ENCODE peak calls at places on chromosome 14, in nine cellular contexts. One of them, this sample, is unnamed.

GRCh38 chr14:65344011-65344410 is 68.5 kb upstream of the FUT8 start:
- DNase-seq in left lung: no peak
- DNase-seq in retina: no peak
- DNase-seq in cardiac muscle cell: no peak
- DNase-seq in SHP77: no peak
- DNase-seq in left ventricle myocardium inferior: no peak
- DNase-seq in Ammon's horn: no peak
- DNase-seq in erythroblast: no peak
- DNase-seq in glutamatergic neuron: no peak
- DNase-seq in this sample: no peak

GRCh38 chr14:102071283-102071998 is 15.4 kb downstream of the HSP90AA1 start:
- DNase-seq in Ammon's horn: no peak
- DNase-seq in retina: no peak
- DNase-seq in glutamatergic neuron: no peak
- DNase-seq in erythroblast: no peak
- DNase-seq in left lung: no peak
- DNase-seq in SHP77: no peak
- DNase-seq in cardiac muscle cell: no peak
- DNase-seq in left ventricle myocardium inferior: no peak
- DNase-seq in this sample: no peak

GRCh38 chr14:103867523-103867953 is 20.2 kb upstream of the PPP1R13B start:
- DNase-seq in SHP77: no peak
- DNase-seq in glutamatergic neuron: no peak
- DNase-seq in retina: no peak
- DNase-seq in cardiac muscle cell: peak; percentile 38
- DNase-seq in erythroblast: no peak
- DNase-seq in left ventricle myocardium inferior: peak; percentile 77
- DNase-seq in Ammon's horn: no peak
- DNase-seq in left lung: peak; percentile 80
- DNase-seq in this sample: no peak

GRCh38 chr14:72678360-72678759 is 215.5 kb downstream of the DPF3 start:
- DNase-seq in erythroblast: no peak
- DNase-seq in left lung: no peak
- DNase-seq in Ammon's horn: no peak
- DNase-seq in cardiac muscle cell: no peak
- DNase-seq in SHP77: no peak
- DNase-seq in retina: no peak
- DNase-seq in left ventricle myocardium inferior: no peak
- DNase-seq in glutamatergic neuron: no peak
- DNase-seq in this sample: no peak

GRCh38 chr14:74521756-74522155 is 28.2 kb downstream of the ISCA2 start:
- DNase-seq in glutamatergic neuron: no peak
- DNase-seq in retina: no peak
- DNase-seq in Ammon's horn: no peak
- DNase-seq in left lung: no peak
- DNase-seq in erythroblast: no peak
- DNase-seq in left ventricle myocardium inferior: no peak
- DNase-seq in SHP77: no peak
- DNase-seq in cardiac muscle cell: no peak
- DNase-seq in this sample: no peak

GRCh38 chr14:81450100-81450531 is 50.0 kb upstream of the STON2 start:
- DNase-seq in Ammon's horn: no peak
- DNase-seq in SHP77: peak; percentile 75
- DNase-seq in left ventricle myocardium inferior: peak; percentile 72
- DNase-seq in left lung: peak; percentile 41
- DNase-seq in erythroblast: no peak
- DNase-seq in glutamatergic neuron: peak; percentile 79
- DNase-seq in cardiac muscle cell: no peak
- DNase-seq in retina: peak; percentile 74
- DNase-seq in this sample: peak; percentile 70

GRCh38 chr14:104678346-104678745 is 11.1 kb upstream of the INF2 start:
- DNase-seq in cardiac muscle cell: peak; percentile 35
- DNase-seq in glutamatergic neuron: peak; percentile 79
- DNase-seq in retina: no peak
- DNase-seq in left ventricle myocardium inferior: peak; percentile 54
- DNase-seq in left lung: peak; percentile 65
- DNase-seq in Ammon's horn: no peak
- DNase-seq in erythroblast: peak; percentile 66
- DNase-seq in SHP77: peak; percentile 17
- DNase-seq in this sample: peak; percentile 65

GRCh38 chr14:55721353-55721752 is 141.3 kb downstream of the KTN1 start:
- DNase-seq in cardiac muscle cell: no peak
- DNase-seq in left lung: no peak
- DNase-seq in Ammon's horn: no peak
- DNase-seq in glutamatergic neuron: no peak
- DNase-seq in retina: no peak
- DNase-seq in erythroblast: no peak
- DNase-seq in SHP77: no peak
- DNase-seq in left ventricle myocardium inferior: no peak
- DNase-seq in this sample: no peak

GRCh38 chr14:75298187-75298985 is 19.8 kb downstream of the FOS start:
- DNase-seq in retina: no peak
- DNase-seq in left lung: peak; percentile 88
- DNase-seq in erythroblast: no peak
- DNase-seq in cardiac muscle cell: no peak
- DNase-seq in left ventricle myocardium inferior: peak; percentile 61
- DNase-seq in glutamatergic neuron: no peak
- DNase-seq in SHP77: no peak
- DNase-seq in Ammon's horn: no peak
- DNase-seq in this sample: no peak

GRCh38 chr14:92472860-92473259 is 40.7 kb upstream of the RIN3 start:
- DNase-seq in erythroblast: no peak
- DNase-seq in Ammon's horn: no peak
- DNase-seq in glutamatergic neuron: no peak
- DNase-seq in cardiac muscle cell: no peak
- DNase-seq in left lung: no peak
- DNase-seq in left ventricle myocardium inferior: no peak
- DNase-seq in SHP77: no peak
- DNase-seq in retina: no peak
- DNase-seq in this sample: no peak

GRCh38 chr14:97602438-97603117 is 805.4 kb downstream of the VRK1 start:
- DNase-seq in cardiac muscle cell: no peak
- DNase-seq in erythroblast: no peak
- DNase-seq in left lung: no peak
- DNase-seq in glutamatergic neuron: no peak
- DNase-seq in SHP77: no peak
- DNase-seq in retina: no peak
- DNase-seq in left ventricle myocardium inferior: no peak
- DNase-seq in Ammon's horn: no peak
- DNase-seq in this sample: no peak

GRCh38 chr14:93430889-93431670 is at the start of gene UNC79:
- DNase-seq in retina: peak; percentile 78
- DNase-seq in cardiac muscle cell: peak; percentile 72
- DNase-seq in glutamatergic neuron: peak; percentile 85
- DNase-seq in SHP77: peak; percentile 77
- DNase-seq in Ammon's horn: peak; percentile 81
- DNase-seq in erythroblast: peak; percentile 2
- DNase-seq in left ventricle myocardium inferior: no peak
- DNase-seq in left lung: peak; percentile 54
- DNase-seq in this sample: no peak

This sample was measured in sciatic nerve.